ENCODE peak calls at places on chromosomes 2 and 18, in ten cellular contexts. W is sigmoid colon, S is right cardiac atrium, H is HTR-8/SVneo, P is iris pigment epithelial cell, J is non-pigmented ciliary epithelial cell, Z is NCI-H1436, N is renal cortical epithelial cell, A is amniotic stem cell, E is nephron progenitor cell. O is an unnamed sample.

GRCh38 chr18:24817150-24818068 is 357.0 kb downstream of the HRH4 start:
- DNase-seq in W (no peak), A (no peak), J (no peak), N (no peak), H (no peak), P (no peak), S (no peak), E (peak), Z (no peak), O (no peak)

GRCh38 chr2:195660265-195660890 is 3.4 kb downstream of the SLC39A10 start:
- DNase-seq in E (peak), J (no peak), Z (peak), S (peak), P (peak), A (peak), H (peak), W (peak), N (peak), O (peak)

GRCh38 chr18:39450958-39451357 is 1885.4 kb upstream of the CELF4 start:
- DNase-seq in W (no peak), A (no peak), H (no peak), J (no peak), N (no peak), S (no peak), E (no peak), Z (no peak), P (no peak), O (no peak)

GRCh38 chr18:47413327-47413726 is 161.9 kb upstream of the SKOR2 start:
- DNase-seq in E (no peak), A (no peak), W (no peak), H (no peak), J (no peak), S (no peak), N (no peak), Z (no peak), P (no peak), O (no peak)

GRCh38 chr2:64649626-64650025 is 4.1 kb downstream of the SERTAD2 start:
- DNase-seq in E (peak), Z (no peak), N (no peak), A (no peak), W (no peak), P (no peak), H (no peak), S (no peak), J (no peak), O (no peak)

GRCh38 chr2:210673117-210673516 is 116.7 kb downstream of the CPS1 start:
- DNase-seq in N (no peak), H (no peak), S (no peak), P (no peak), J (no peak), A (no peak), W (no peak), E (no peak), Z (no peak), O (no peak)

GRCh38 chr18:79797518-79798345 is at the start of gene KCNG2:
- DNase-seq in N (no peak), E (peak), A (no peak), Z (peak), S (peak), P (peak), J (no peak), W (peak), H (peak), O (no peak)

GRCh38 chr18:30658306-30658705 is 384.2 kb downstream of the DSC3 start:
- DNase-seq in J (no peak), N (no peak), A (no peak), S (no peak), H (no peak), E (no peak), W (no peak), P (no peak), Z (no peak), O (no peak)

GRCh38 chr2:238159676-238160205 is 971 bp downstream of the ERFE start:
- DNase-seq in Z (no peak), N (no peak), S (peak), J (no peak), A (no peak), E (no peak), P (no peak), W (no peak), H (no peak), O (no peak)

GRCh38 chr2:66481100-66481549 is 46.2 kb downstream of the MEIS1 start:
- DNase-seq in J (peak), S (no peak), E (no peak), W (no peak), A (no peak), H (peak), P (peak), Z (no peak), N (peak), O (no peak)

GRCh38 chr18:37282386-37283037 is 283.1 kb downstream of the CELF4 start:
- DNase-seq in S (no peak), E (peak), W (no peak), H (no peak), Z (no peak), J (no peak), N (no peak), A (no peak), P (no peak), O (no peak)

GRCh38 chr18:22999647-23000046 is 66.5 kb downstream of the RBBP8 start:
- DNase-seq in A (no peak), Z (no peak), J (no peak), S (no peak), H (no peak), E (no peak), N (no peak), P (no peak), W (no peak), O (no peak)

GRCh38 chr2:98367721-98368120 is 21.5 kb downstream of the CNGA3 start:
- DNase-seq in P (no peak), W (no peak), N (no peak), H (no peak), A (no peak), E (no peak), J (no peak), S (no peak), Z (no peak), O (no peak)

GRCh38 chr2:238950551-238950950 is 102.7 kb downstream of the TWIST2 start:
- DNase-seq in W (peak), N (no peak), S (no peak), H (no peak), Z (no peak), J (no peak), A (no peak), E (no peak), P (no peak), O (no peak)

GRCh38 chr2:120278901-120279300 is 26.2 kb downstream of the RALB start:
- DNase-seq in N (no peak), J (no peak), W (no peak), S (no peak), Z (no peak), E (no peak), H (no peak), A (no peak), P (no peak), O (no peak)

GRCh38 chr2:134943540-134943939 is 24.9 kb downstream of the CCNT2 start:
- DNase-seq in E (no peak), A (no peak), Z (no peak), J (no peak), N (no peak), H (no peak), P (no peak), W (no peak), S (no peak), O (no peak)

GRCh38 chr2:205403244-205403845 is 279.0 kb upstream of the NRP2 start:
- DNase-seq in J (peak), S (no peak), H (no peak), A (no peak), W (no peak), P (peak), N (no peak), Z (no peak), E (no peak), O (peak)

GRCh38 chr2:219119422-219120043 is 41.1 kb downstream of the NHEJ1 start:
- DNase-seq in J (no peak), H (peak), Z (peak), P (peak), N (no peak), S (peak), A (no peak), W (no peak), E (peak), O (no peak)

GRCh38 chr2:79369127-79369526 is 143.7 kb upstream of the CTNNA2 start:
- DNase-seq in E (peak), H (no peak), S (no peak), N (no peak), Z (no peak), A (no peak), W (no peak), P (no peak), J (no peak), O (no peak)

GRCh38 chr2:152127628-152128027 is 28.8 kb upstream of the CACNB4 start:
- DNase-seq in Z (no peak), A (no peak), W (no peak), E (no peak), J (no peak), H (no peak), N (no peak), P (no peak), S (no peak), O (no peak)